ENCODE peak calls at places on chromosomes 4 and X, in four cellular contexts. S, L, W and G are unnamed samples.

GRCh38 chr4:8192748-8193738 is 6.0 kb upstream of the SH3TC1 start:
- DNase-seq in S (peak; percentile 28), L (no peak), W (peak; percentile 81), G (peak; percentile 50)

GRCh38 chr4:40525811-40526598 is 103.7 kb downstream of the RBM47 start:
- DNase-seq in S (peak; percentile 88), L (peak; percentile 25), W (peak; percentile 64), G (peak; percentile 82)

GRCh38 chrX:103941201-103941975 is 21.0 kb upstream of the TMSB15B start:
- DNase-seq in S (peak; percentile 32), L (no peak), W (peak; percentile 19), G (peak; percentile 19)

GRCh38 chr4:89296871-89297270 is 10.7 kb downstream of the GPRIN3 start:
- DNase-seq in S (no peak), L (no peak), W (no peak), G (no peak)

GRCh38 chr4:11070813-11071212 is 357.9 kb downstream of the HS3ST1 start:
- DNase-seq in S (no peak), L (no peak), W (no peak), G (no peak)

GRCh38 chrX:49838374-49838773 is 9.3 kb downstream of the PAGE4 start:
- DNase-seq in S (peak; percentile 15), L (no peak), W (peak; percentile 43), G (peak; percentile 16)

GRCh38 chr4:74473155-74473811 is 28.3 kb downstream of the AREG start:
- DNase-seq in S (peak; percentile 91), L (no peak), W (peak; percentile 51), G (peak; percentile 84)

GRCh38 chr4:86564795-86565194 is 29.3 kb upstream of the PTPN13 start:
- DNase-seq in S (no peak), L (no peak), W (no peak), G (no peak)

GRCh38 chr4:143358923-143359694 is 22.4 kb downstream of the GAB1 start:
- DNase-seq in S (peak; percentile 93), L (no peak), W (peak; percentile 80), G (peak; percentile 79)

GRCh38 chrX:78213331-78213730 is 73.9 kb upstream of the TAF9B start:
- DNase-seq in S (no peak), L (no peak), W (peak; percentile 7), G (no peak)

GRCh38 chr4:55345980-55346850 is at the start of gene SRD5A3:
- DNase-seq in S (peak; percentile 71), L (peak; percentile 88), W (peak; percentile 90), G (peak; percentile 75)

GRCh38 chrX:149829751-149830191 is 48.0 kb downstream of the MAGEA9 start:
- DNase-seq in S (peak; percentile 24), L (no peak), W (no peak), G (peak; percentile 71)

GRCh38 chrX:143633530-143634372 is 2.1 kb downstream of the SLITRK4 start:
- DNase-seq in S (no peak), L (peak; percentile 13), W (peak; percentile 26), G (no peak)

GRCh38 chrX:143635915-143636314 is at the start of gene SLITRK4:
- DNase-seq in S (no peak), L (no peak), W (peak; percentile 40), G (no peak)

GRCh38 chrX:143634701-143635442 is 1.0 kb downstream of the SLITRK4 start:
- DNase-seq in S (no peak), L (no peak), W (peak; percentile 49), G (no peak)

GRCh38 chrX:143632625-143633387 is 3.1 kb downstream of the SLITRK4 start:
- DNase-seq in S (no peak), L (no peak), W (no peak), G (no peak)

GRCh38 chrX:143634373-143634685 is 1.6 kb downstream of the SLITRK4 start:
- DNase-seq in S (no peak), L (no peak), W (no peak), G (no peak)
- H3K4me3 ChIP-seq in S (no peak overlapping the region), L (peak overlapping the region; percentile 37), W (peak overlapping the region; percentile 45), G (peak overlapping the region; percentile 37)

GRCh38 chr4:155342142-155342541 is 34.6 kb downstream of the MAP9 start:
- DNase-seq in S (peak; percentile 79), L (no peak), W (no peak), G (peak; percentile 58)
- H3K4me3 ChIP-seq in S (no peak overlapping the region), L (no peak overlapping the region), W (no peak overlapping the region), G (no peak overlapping the region)

GRCh38 chr4:6199344-6199921 is 916 bp downstream of the JAKMIP1 start:
- DNase-seq in S (no peak), L (no peak), W (peak; percentile 18), G (peak; percentile 20)

GRCh38 chr4:6197433-6198174 is 2.7 kb downstream of the JAKMIP1 start:
- DNase-seq in S (no peak), L (no peak), W (no peak), G (no peak)

GRCh38 chr4:6196871-6197270 is 3.5 kb downstream of the JAKMIP1 start:
- DNase-seq in S (no peak), L (no peak), W (no peak), G (no peak)

GRCh38 chr4:6198768-6199343 is 1.5 kb downstream of the JAKMIP1 start:
- DNase-seq in S (no peak), L (no peak), W (no peak), G (no peak)

DNA sequence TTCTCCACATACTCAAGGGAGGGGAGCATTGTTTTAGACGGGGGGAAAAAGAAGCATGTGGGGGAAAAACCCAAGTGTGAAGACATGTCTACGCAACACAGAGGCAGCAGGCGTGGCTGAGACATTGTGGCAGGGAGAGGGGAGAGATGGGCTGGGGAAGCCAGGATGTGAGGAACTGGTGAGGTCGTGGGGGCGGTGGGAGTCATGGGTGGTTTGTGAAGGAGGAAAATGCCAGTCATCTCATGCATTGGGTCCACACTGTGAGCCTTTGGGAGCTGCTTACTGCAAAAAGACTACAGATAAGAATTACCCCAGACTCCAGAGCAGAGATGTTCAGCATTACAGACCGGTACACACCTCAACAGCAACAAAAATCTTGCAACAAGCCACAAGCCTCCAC is 2.1 kb downstream of the JAKMIP1 start:
- DNase-seq in S (no peak), L (no peak), W (no peak), G (no peak)
- H3K4me3 ChIP-seq in S (no peak overlapping the region), L (no peak overlapping the region), W (no peak overlapping the region), G (no peak overlapping the region)

GRCh38 chr4:38855466-38855865 is 1.2 kb downstream of the TLR6 start:
- DNase-seq in S (no peak), L (no peak), W (no peak), G (no peak)
- H3K4me3 ChIP-seq in S (no peak overlapping the region), L (no peak overlapping the region), W (no peak overlapping the region), G (no peak overlapping the region)

DNA sequence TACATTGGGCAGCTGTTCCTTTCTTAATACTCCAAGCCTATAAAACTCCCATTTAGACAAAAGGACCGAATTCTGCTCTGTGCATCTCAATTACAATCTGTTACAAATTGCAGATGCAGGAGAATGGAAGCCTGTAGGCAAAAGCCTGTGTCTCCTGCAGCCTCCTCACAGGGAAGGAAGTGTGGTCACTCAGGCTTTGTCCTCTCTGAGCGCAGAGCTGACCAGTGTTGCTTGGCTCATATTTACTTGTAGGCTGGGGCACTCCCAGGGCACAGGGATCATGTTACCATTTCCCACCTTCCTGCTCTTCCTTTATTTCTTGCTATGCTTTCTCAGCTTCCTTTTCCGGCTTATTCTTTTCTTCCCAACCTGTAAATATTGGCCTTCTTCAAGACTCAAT is 15.7 kb downstream of the SUPT20HL2 start:
- DNase-seq in S (peak; percentile 4), L (no peak), W (peak; percentile 9), G (no peak)
- H3K4me3 ChIP-seq in S (no peak overlapping the region), L (no peak overlapping the region), W (no peak overlapping the region), G (no peak overlapping the region)